ENCODE peak calls at places on chromosome 20, in four cellular contexts. U, Z, M and D are unnamed samples.

GRCh38 chr20:20201639-20202038 is 149.3 kb downstream of the CFAP61 start:
- DNase-seq in U (no peak), Z (no peak), M (no peak), D (no peak)

GRCh38 chr20:4244700-4245485 is 229.5 kb upstream of the RNF24 start:
- DNase-seq in U (no peak), Z (no peak), M (no peak), D (no peak)

GRCh38 chr20:48962976-48963730 is 41.6 kb downstream of the ARFGEF2 start:
- DNase-seq in U (no peak), Z (no peak), M (no peak), D (no peak)

GRCh38 chr20:49215232-49215631 is 4.0 kb upstream of the DDX27 start:
- DNase-seq in U (no peak), Z (no peak), M (no peak), D (no peak)

GRCh38 chr20:3727333-3728035 is 5.0 kb upstream of the HSPA12B start:
- DNase-seq in U (no peak), Z (no peak), M (no peak), D (no peak)

GRCh38 chr20:10924628-10925266 is 250.9 kb upstream of the JAG1 start:
- DNase-seq in U (no peak), Z (no peak), M (no peak), D (no peak)

GRCh38 chr20:43665466-43666176 is 1.3 kb upstream of the MYBL2 start:
- DNase-seq in U (no peak), Z (no peak), M (no peak), D (no peak)

GRCh38 chr20:49276201-49276894 is 1.5 kb downstream of the ZNFX1 start:
- DNase-seq in U (no peak), Z (no peak), M (no peak), D (no peak)

GRCh38 chr20:41258489-41258888 is 59.0 kb downstream of the ZHX3 start:
- DNase-seq in U (no peak), Z (no peak), M (no peak), D (no peak)

GRCh38 chr20:7736336-7736735 is 203.9 kb downstream of the HAO1 start:
- DNase-seq in U (no peak), Z (no peak), M (no peak), D (no peak)

GRCh38 chr20:46631212-46631869 is 19.9 kb downstream of the SLC13A3 start:
- DNase-seq in U (no peak), Z (no peak), M (no peak), D (no peak)

GRCh38 chr20:61304750-61305149 is 52.7 kb downstream of the CDH4 start:
- DNase-seq in U (no peak), Z (no peak), M (no peak), D (no peak)

GRCh38 chr20:41392871-41393704 is 26.5 kb upstream of the EMILIN3 start:
- DNase-seq in U (no peak), Z (no peak), M (no peak), D (peak; percentile 54)

GRCh38 chr20:891121-892080 is 24.7 kb downstream of the ANGPT4 start:
- DNase-seq in U (no peak), Z (no peak), M (peak; percentile 37), D (no peak)

GRCh38 chr20:3164763-3165410 is 5.2 kb upstream of the FASTKD5 start:
- DNase-seq in U (no peak), Z (no peak), M (no peak), D (no peak)

GRCh38 chr20:33859157-33859695 is 48.1 kb downstream of the CHMP4B start:
- DNase-seq in U (no peak), Z (no peak), M (no peak), D (no peak)

GRCh38 chr20:63498950-63499332 is at the start of gene EEF1A2:
- DNase-seq in U (peak; percentile 50), Z (peak; percentile 87), M (no peak), D (peak; percentile 87)

GRCh38 chr20:63580796-63581461 is 6.9 kb upstream of the HELZ2 start:
- DNase-seq in U (no peak), Z (peak; percentile 56), M (no peak), D (peak; percentile 52)

GRCh38 chr20:59158673-59159072 is 4.9 kb upstream of the ZNF831 start:
- DNase-seq in U (no peak), Z (no peak), M (no peak), D (no peak)

GRCh38 chr20:18717062-18717461 is 96.5 kb upstream of the SCP2D1 start:
- DNase-seq in U (no peak), Z (no peak), M (no peak), D (no peak)

GRCh38 chr20:56439784-56440291 is 27.8 kb downstream of the CASS4 start:
- DNase-seq in U (no peak), Z (no peak), M (no peak), D (no peak)

GRCh38 chr20:15851576-15852075 is 721.6 kb downstream of the KIF16B start:
- DNase-seq in U (no peak), Z (no peak), M (no peak), D (no peak)

GRCh38 chr20:15849131-15849685 is 724.0 kb downstream of the KIF16B start:
- DNase-seq in U (no peak), Z (no peak), M (no peak), D (no peak)

GRCh38 chr20:15857131-15857784 is 716.0 kb downstream of the KIF16B start:
- DNase-seq in U (no peak), Z (no peak), M (peak; percentile 25), D (no peak)

GRCh38 chr20:15859061-15859460 is 714.2 kb downstream of the KIF16B start:
- DNase-seq in U (no peak), Z (no peak), M (no peak), D (no peak)

GRCh38 chr20:15854871-15855270 is 718.4 kb downstream of the KIF16B start:
- DNase-seq in U (no peak), Z (no peak), M (no peak), D (no peak)
- TF ChIP-seq NRF1 in U (no peak), Z (no peak), M (no peak), D (no peak)

GRCh38 chr20:53245581-53245980 is 273.4 kb downstream of the TSHZ2 start:
- DNase-seq in U (no peak), Z (no peak), M (no peak), D (no peak)

GRCh38 chr20:53238121-53238660 is 266.0 kb downstream of the TSHZ2 start:
- DNase-seq in U (no peak), Z (no peak), M (no peak), D (no peak)

GRCh38 chr20:53247460-53248103 is 275.4 kb downstream of the TSHZ2 start:
- DNase-seq in U (no peak), Z (no peak), M (no peak), D (no peak)

GRCh38 chr20:53244711-53245110 is 272.6 kb downstream of the TSHZ2 start:
- DNase-seq in U (no peak), Z (no peak), M (no peak), D (no peak)

DNA sequence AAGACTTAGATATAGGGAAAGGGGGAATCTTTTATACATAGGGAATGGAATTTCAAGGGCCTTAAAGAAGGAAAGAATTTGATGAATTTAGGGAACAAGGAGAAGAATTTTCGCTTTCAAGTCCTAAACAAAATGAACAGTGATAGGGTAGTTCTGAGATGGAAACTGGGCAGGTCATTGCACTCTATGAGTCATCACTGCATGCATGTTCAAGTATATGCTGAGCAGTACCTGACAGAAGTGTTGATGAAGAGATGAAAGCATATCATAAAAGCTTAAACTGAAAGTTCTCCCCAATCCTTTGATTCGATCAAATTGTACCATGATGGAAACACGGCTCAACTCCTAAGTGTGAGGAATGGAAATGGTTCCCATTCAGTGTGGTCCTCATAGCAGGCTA is 271.0 kb downstream of the TSHZ2 start:
- DNase-seq in U (no peak), Z (no peak), M (no peak), D (no peak)
- TF ChIP-seq NRF1 in U (no peak), Z (no peak), M (no peak), D (no peak)

GRCh38 chr20:25245461-25245860 is 2.4 kb upstream of the PYGB start:
- DNase-seq in U (peak; percentile 32), Z (no peak), M (no peak), D (peak; percentile 1)
- TF ChIP-seq NRF1 in U (no peak), Z (no peak), M (no peak), D (no peak)

GRCh38 chr20:5731753-5732366 is 18.3 kb upstream of the SHLD1 start:
- DNase-seq in U (no peak), Z (no peak), M (no peak), D (no peak)

GRCh38 chr20:5727018-5727515 is 23.1 kb upstream of the SHLD1 start:
- DNase-seq in U (no peak), Z (no peak), M (no peak), D (no peak)

GRCh38 chr20:5730131-5730530 is 20.1 kb upstream of the SHLD1 start:
- DNase-seq in U (no peak), Z (no peak), M (no peak), D (no peak)

GRCh38 chr20:5734559-5735137 is 15.6 kb upstream of the SHLD1 start:
- DNase-seq in U (no peak), Z (no peak), M (no peak), D (no peak)

GRCh38 chr20:5729348-5729747 is 20.9 kb upstream of the SHLD1 start:
- DNase-seq in U (no peak), Z (no peak), M (no peak), D (no peak)
- TF ChIP-seq NRF1 in U (no peak), Z (no peak), M (no peak), D (no peak)